ENCODE peak calls at places on chromosomes 1 and 21, in six cellular contexts. O is transverse colon, D is NB4, J is colonic mucosa, B is sigmoid colon, S is epithelial cell of proximal tubule. N is an unnamed sample.

GRCh38 chr1:172918478-172918877 is 132.3 kb downstream of the TNFSF18 start:
- DNase-seq in S (no peak), B (no peak), J (no peak), D (no peak), O (no peak), N (no peak)

GRCh38 chr1:22241250-22241649 is 98.4 kb upstream of the WNT4 start:
- DNase-seq in B (no peak), O (no peak), S (no peak), J (no peak), D (no peak), N (no peak)

GRCh38 chr21:32578107-32578691 is 7.1 kb downstream of the TCP10L start:
- DNase-seq in O (peak; percentile 34), D (peak; percentile 16), B (no peak), S (no peak), J (peak; percentile 36), N (no peak)

GRCh38 chr1:150970818-150971582 is 3.6 kb downstream of the CERS2 start:
- DNase-seq in O (peak; percentile 80), B (peak; percentile 93), S (no peak), D (peak; percentile 55), J (peak; percentile 76), N (peak; percentile 91)

GRCh38 chr1:225882699-225883615 is 777 bp upstream of the TMEM63A start:
- DNase-seq in B (peak; percentile 81), S (no peak), O (peak; percentile 61), D (peak; percentile 60), J (peak; percentile 64), N (peak; percentile 84)

GRCh38 chr1:238324465-238324864 is 433.7 kb upstream of the ZP4 start:
- DNase-seq in J (no peak), D (no peak), S (no peak), O (no peak), B (no peak), N (no peak)

GRCh38 chr1:169762699-169763098 is 28.8 kb upstream of the SELE start:
- DNase-seq in J (no peak), S (no peak), O (no peak), D (no peak), B (no peak), N (no peak)

GRCh38 chr1:119531606-119532323 is 24.8 kb downstream of the HSD3B1 start:
- DNase-seq in S (no peak), O (no peak), B (no peak), D (no peak), J (no peak), N (no peak)

GRCh38 chr1:44012411-44012810 is 18.9 kb downstream of the SLC6A9 start:
- DNase-seq in D (no peak), O (peak; percentile 46), S (no peak), J (no peak), B (no peak), N (no peak)

GRCh38 chr1:244065960-244066388 is 14.9 kb downstream of the ZBTB18 start:
- DNase-seq in S (no peak), O (no peak), B (no peak), J (no peak), D (peak; percentile 41), N (no peak)

GRCh38 chr1:175646439-175647209 is 96.8 kb downstream of the TNR start:
- DNase-seq in O (no peak), S (no peak), J (no peak), D (no peak), B (no peak), N (no peak)

GRCh38 chr1:57947471-57947870 is 523.6 kb upstream of the DAB1 start:
- DNase-seq in J (no peak), O (no peak), S (no peak), B (no peak), D (no peak), N (no peak)

GRCh38 chr21:45860493-45861155 is 120.9 kb upstream of the COL6A1 start:
- DNase-seq in J (no peak), S (no peak), B (no peak), O (no peak), D (no peak), N (no peak)

GRCh38 chr1:178627037-178627436 is 98.0 kb upstream of the RALGPS2 start:
- DNase-seq in O (no peak), S (no peak), B (no peak), D (no peak), J (no peak), N (no peak)

GRCh38 chr1:159214149-159214760 is 9.6 kb downstream of the ACKR1 start:
- DNase-seq in J (peak; percentile 25), O (peak; percentile 20), D (peak; percentile 40), S (no peak), B (no peak), N (no peak)

GRCh38 chr1:157119448-157119847 is 18.7 kb downstream of the ETV3 start:
- DNase-seq in S (no peak), B (no peak), O (no peak), J (no peak), D (no peak), N (no peak)

GRCh38 chr1:21262282-21263051 is 27.8 kb downstream of the ECE1 start:
- DNase-seq in D (no peak), J (peak; percentile 35), B (peak; percentile 97), O (peak; percentile 56), S (peak; percentile 55), N (no peak)

GRCh38 chr1:14605945-14606344 is 7.5 kb downstream of the KAZN start:
- DNase-seq in B (no peak), D (no peak), J (no peak), O (no peak), S (peak; percentile 48), N (no peak)

GRCh38 chr1:178578541-178578940 is 65.6 kb downstream of the TEX35 start:
- DNase-seq in D (no peak), O (peak; percentile 27), S (no peak), B (no peak), J (no peak), N (no peak)

GRCh38 chr1:241215203-241215602 is 141.8 kb downstream of the RGS7 start:
- DNase-seq in O (no peak), S (no peak), B (no peak), D (no peak), J (no peak), N (no peak)

GRCh38 chr21:45494851-45495680 is 47.2 kb downstream of the SLC19A1 start:
- DNase-seq in B (peak; percentile 63), S (no peak), O (no peak), D (no peak), J (no peak), N (no peak)

GRCh38 chr1:109483658-109484518 is at the start of gene ATXN7L2:
- DNase-seq in D (peak; percentile 89), B (peak; percentile 97), J (peak; percentile 90), O (peak; percentile 93), S (no peak), N (peak; percentile 95)

GRCh38 chr1:23152966-23153684 is 15.5 kb downstream of the LUZP1 start:
- DNase-seq in D (no peak), O (no peak), S (no peak), B (no peak), J (no peak), N (no peak)

GRCh38 chr1:236997882-236998281 is 6.4 kb downstream of the MT1HL1 start:
- DNase-seq in D (no peak), S (no peak), O (no peak), J (no peak), B (no peak), N (peak; percentile 77)

GRCh38 chr1:114009393-114009792 is 30.1 kb downstream of the OLFML3 start:
- DNase-seq in D (peak; percentile 37), B (no peak), J (no peak), S (peak; percentile 19), O (no peak), N (no peak)

GRCh38 chr1:93798301-93798700 is 80.7 kb downstream of the DNTTIP2 start:
- DNase-seq in D (no peak), S (no peak), O (no peak), J (no peak), B (no peak), N (no peak)

DNA sequence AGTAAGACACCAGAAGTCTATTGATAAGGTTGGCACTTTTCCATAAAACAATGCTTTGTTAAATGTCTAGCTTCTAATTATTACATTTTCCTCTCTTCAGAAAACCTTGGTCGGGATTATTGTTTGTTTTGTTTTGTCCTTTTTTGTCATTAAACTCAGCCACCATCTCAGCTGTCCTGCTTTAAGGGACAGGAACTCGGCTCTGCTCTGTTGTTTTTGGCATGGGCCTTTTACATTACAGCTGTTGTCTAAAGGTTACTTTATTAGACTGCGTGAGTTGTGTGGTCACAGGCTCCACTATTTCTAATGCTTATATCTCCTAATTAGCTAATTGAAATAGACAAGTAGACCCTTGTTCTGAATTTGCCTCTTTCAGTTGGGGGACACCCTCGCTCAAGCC is 1.5 kb downstream of the PALMD start:
- DNase-seq in J (no peak), O (no peak), D (no peak), S (no peak), B (no peak), N (no peak)
- H3K4me3 ChIP-seq in J (no peak overlapping the region), O (peak overlapping the region; percentile 24), D (no peak overlapping the region), S (no peak overlapping the region), B (peak overlapping the region; percentile 33), N (peak overlapping the region; percentile 49)

GRCh38 chr1:203316626-203317093 is 11.3 kb downstream of the BTG2 start:
- DNase-seq in O (peak; percentile 73), D (no peak), S (no peak), J (peak; percentile 85), B (peak; percentile 54), N (no peak)
- H3K4me3 ChIP-seq in O (no peak overlapping the region), D (no peak overlapping the region), S (no peak overlapping the region), J (no peak overlapping the region), B (no peak overlapping the region), N (no peak overlapping the region)

GRCh38 chr1:235401251-235401650 is 34.0 kb downstream of the TBCE start:
- DNase-seq in D (no peak), B (no peak), S (no peak), J (no peak), O (no peak), N (no peak)
- H3K4me3 ChIP-seq in D (no peak overlapping the region), B (no peak overlapping the region), S (no peak overlapping the region), J (no peak overlapping the region), O (no peak overlapping the region), N (no peak overlapping the region)

GRCh38 chr1:1359316-1359667 is 937 bp upstream of the MXRA8 start:
- DNase-seq in D (no peak), B (no peak), S (no peak), O (no peak), J (peak; percentile 18), N (no peak)
- H3K4me3 ChIP-seq in D (no peak overlapping the region), B (no peak overlapping the region), S (no peak overlapping the region), O (no peak overlapping the region), J (no peak overlapping the region), N (no peak overlapping the region)

GRCh38 chr1:35120458-35121133 is 41.4 kb downstream of the ZMYM1 start:
- DNase-seq in J (no peak), B (no peak), S (no peak), O (peak; percentile 19), D (no peak), N (no peak)
- H3K4me3 ChIP-seq in J (peak overlapping the region; percentile 48), B (peak overlapping the region; percentile 54), S (peak overlapping the region; percentile 54), O (peak overlapping the region; percentile 55), D (no peak overlapping the region), N (peak overlapping the region; percentile 42)

GRCh38 chr1:204713541-204713940 is 28.0 kb upstream of the LRRN2 start:
- DNase-seq in B (no peak), D (no peak), J (no peak), S (no peak), O (no peak), N (no peak)
- H3K4me3 ChIP-seq in B (no peak overlapping the region), D (no peak overlapping the region), J (no peak overlapping the region), S (no peak overlapping the region), O (no peak overlapping the region), N (no peak overlapping the region)

N was measured in upper lobe of right lung.